ENCODE peak calls at places on chromosomes 4 and X, in five cellular contexts. Z is tibial nerve, K is heart right ventricle, O is tibial artery, V is mesothelial cell of epicardium. Y is an unnamed sample.

GRCh38 chrX:131791608-131792355 is 231.3 kb upstream of the STK26 start:
- DNase-seq in Z (no peak), K (no peak), O (no peak), V (no peak), Y (no peak)

GRCh38 chr4:86855572-86855971 is 6.4 kb upstream of the SLC10A6 start:
- DNase-seq in Z (no peak), K (no peak), O (no peak), V (no peak), Y (no peak)

GRCh38 chr4:159070742-159071141 is 32.1 kb upstream of the RAPGEF2 start:
- DNase-seq in Z (peak; percentile 27), K (no peak), O (no peak), V (no peak), Y (no peak)

GRCh38 chr4:119550857-119551532 is 77.6 kb downstream of the PDE5A start:
- DNase-seq in Z (no peak), K (no peak), O (no peak), V (no peak), Y (no peak)

GRCh38 chr4:153782567-153782966 is 6.3 kb downstream of the SFRP2 start:
- DNase-seq in Z (no peak), K (no peak), O (no peak), V (no peak), Y (no peak)

GRCh38 chr4:114435118-114435517 is 163.5 kb upstream of the UGT8 start:
- DNase-seq in Z (no peak), K (no peak), O (no peak), V (no peak), Y (no peak)

GRCh38 chr4:95362906-95363578 is 185.7 kb downstream of the UNC5C start:
- DNase-seq in Z (no peak), K (no peak), O (no peak), V (no peak), Y (no peak)

GRCh38 chr4:148044889-148045352 is 313.0 kb downstream of the ARHGAP10 start:
- DNase-seq in Z (no peak), K (no peak), O (no peak), V (no peak), Y (no peak)

GRCh38 chr4:158869761-158870160 is 100.9 kb downstream of the FNIP2 start:
- DNase-seq in Z (no peak), K (no peak), O (no peak), V (no peak), Y (no peak)

GRCh38 chr4:13816472-13816871 is 188.9 kb upstream of the BOD1L1 start:
- DNase-seq in Z (no peak), K (no peak), O (no peak), V (no peak), Y (no peak)

GRCh38 chrX:149570668-149571067 is 16.6 kb downstream of the MAGEA9B start:
- DNase-seq in Z (no peak), K (no peak), O (no peak), V (no peak), Y (no peak)

GRCh38 chrX:110665223-110665622 is 130.4 kb downstream of the CHRDL1 start:
- DNase-seq in Z (no peak), K (no peak), O (no peak), V (no peak), Y (no peak)

GRCh38 chrX:110667706-110668105 is 127.9 kb downstream of the CHRDL1 start:
- DNase-seq in Z (no peak), K (no peak), O (no peak), V (no peak), Y (no peak)

GRCh38 chrX:110669572-110669971 is 126.0 kb downstream of the CHRDL1 start:
- DNase-seq in Z (no peak), K (no peak), O (no peak), V (no peak), Y (no peak)

GRCh38 chrX:110671068-110671803 is 124.4 kb downstream of the CHRDL1 start:
- DNase-seq in Z (no peak), K (no peak), O (no peak), V (no peak), Y (no peak)

DNA sequence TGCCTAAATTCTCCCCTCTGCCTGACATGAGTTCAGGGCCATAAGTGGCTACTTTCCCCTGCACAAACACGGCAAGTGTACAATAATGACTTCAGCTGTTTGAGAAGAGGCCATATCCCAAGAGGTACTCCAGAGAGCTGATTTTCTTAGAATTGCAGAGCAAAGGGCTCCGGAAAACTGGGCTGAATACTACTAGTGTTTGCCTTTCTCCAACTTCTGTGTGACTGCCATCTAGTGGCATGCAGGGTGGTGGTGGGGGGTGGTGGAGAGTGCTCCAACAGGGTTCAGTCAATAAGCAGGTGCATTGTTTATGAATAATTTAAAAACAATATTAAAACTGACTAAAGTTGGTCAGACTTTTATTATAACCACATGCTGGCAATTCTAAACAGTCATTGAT is 130.0 kb downstream of the CHRDL1 start:
- DNase-seq in Z (no peak), K (no peak), O (no peak), V (no peak), Y (no peak)
- TF ChIP-seq CTCF in Z (peak; percentile 18), K (peak; percentile 55), O (no peak), V (peak; percentile 20), Y (peak; percentile 51)

GRCh38 chr4:105196523-105197145 is 50.0 kb downstream of the TET2 start:
- DNase-seq in Z (no peak), K (no peak), O (no peak), V (no peak), Y (no peak)
- TF ChIP-seq CTCF in Z (no peak), K (no peak), O (no peak), V (no peak), Y (peak; percentile 36)

GRCh38 chr4:924107-925096 is 7.7 kb downstream of the GAK start:
- DNase-seq in Z (no peak), K (no peak), O (peak; percentile 27), V (no peak), Y (no peak)

GRCh38 chr4:925171-925570 is 6.9 kb downstream of the GAK start:
- DNase-seq in Z (no peak), K (no peak), O (peak; percentile 37), V (no peak), Y (no peak)

GRCh38 chr4:929096-929765 is 2.9 kb downstream of the GAK start:
- DNase-seq in Z (no peak), K (no peak), O (peak; percentile 51), V (no peak), Y (no peak)

GRCh38 chr4:925771-926500 is 6.2 kb downstream of the GAK start:
- DNase-seq in Z (no peak), K (no peak), O (peak; percentile 33), V (no peak), Y (no peak)

GRCh38 chr4:926538-926937 is 5.6 kb downstream of the GAK start:
- DNase-seq in Z (no peak), K (no peak), O (peak; percentile 23), V (no peak), Y (no peak)
- TF ChIP-seq CTCF in Z (no peak), K (peak; percentile 27), O (no peak), V (peak; percentile 31), Y (peak; percentile 34)

GRCh38 chr4:123862812-123863211 is 466.2 kb downstream of the SPRY1 start:
- DNase-seq in Z (no peak), K (no peak), O (no peak), V (no peak), Y (no peak)

GRCh38 chr4:123851521-123851920 is 454.9 kb downstream of the SPRY1 start:
- DNase-seq in Z (no peak), K (no peak), O (no peak), V (no peak), Y (no peak)

GRCh38 chr4:123858465-123858864 is 461.9 kb downstream of the SPRY1 start:
- DNase-seq in Z (no peak), K (no peak), O (no peak), V (no peak), Y (no peak)

GRCh38 chr4:123853651-123854050 is 457.1 kb downstream of the SPRY1 start:
- DNase-seq in Z (no peak), K (no peak), O (no peak), V (no peak), Y (no peak)

DNA sequence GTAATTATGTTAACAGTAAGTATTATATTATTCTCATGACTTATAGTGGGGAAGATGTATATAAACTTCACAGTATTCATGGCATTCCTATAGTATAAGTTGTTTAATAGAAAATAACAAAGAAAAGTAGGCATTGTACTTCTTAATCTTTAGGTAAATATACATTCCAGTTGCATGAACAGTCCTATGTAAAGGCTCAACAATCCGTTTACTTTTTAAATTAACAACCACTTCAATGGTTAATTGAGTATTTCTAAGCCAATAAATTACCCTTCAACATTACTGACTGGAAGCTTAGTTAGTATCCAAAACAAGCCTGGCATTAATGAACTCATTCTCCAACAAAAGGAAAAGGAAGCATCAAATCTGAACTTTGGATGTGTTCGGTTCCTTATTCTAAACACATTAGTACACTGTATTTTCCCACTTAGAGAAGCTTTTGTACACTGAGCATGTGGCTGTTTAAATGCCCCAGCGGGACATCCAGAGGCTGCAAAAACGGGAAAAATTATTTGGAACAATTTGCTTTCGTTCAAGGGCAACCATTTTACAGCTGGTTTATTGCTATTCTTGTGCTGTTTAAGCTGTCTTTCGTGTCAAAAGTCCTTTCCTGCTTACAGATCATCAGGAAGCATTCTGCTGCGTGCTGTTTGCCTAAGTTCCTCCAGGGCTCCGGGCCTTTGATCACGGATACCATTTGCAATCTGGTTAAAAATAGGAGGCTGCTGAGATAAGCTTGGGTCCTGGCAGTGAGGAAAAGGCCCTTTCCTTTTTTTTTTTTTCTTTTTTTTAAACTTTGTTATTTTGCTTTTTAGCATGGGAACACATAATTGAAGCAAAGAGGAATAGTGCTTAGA is 460.3 kb downstream of the SPRY1 start:
- DNase-seq in Z (no peak), K (peak; percentile 24), O (no peak), V (no peak), Y (no peak)
- TF ChIP-seq CTCF in Z (no peak), K (no peak), O (peak; percentile 21), V (no peak), Y (no peak)

GRCh38 chr4:26028793-26029511 is 114.9 kb downstream of the SMIM20 start:
- DNase-seq in Z (peak; percentile 54), K (peak; percentile 82), O (peak; percentile 85), V (peak; percentile 65), Y (no peak)
- TF ChIP-seq CTCF in Z (peak; percentile 82), K (peak; percentile 86), O (peak; percentile 71), V (peak; percentile 57), Y (peak; percentile 49)

DNA sequence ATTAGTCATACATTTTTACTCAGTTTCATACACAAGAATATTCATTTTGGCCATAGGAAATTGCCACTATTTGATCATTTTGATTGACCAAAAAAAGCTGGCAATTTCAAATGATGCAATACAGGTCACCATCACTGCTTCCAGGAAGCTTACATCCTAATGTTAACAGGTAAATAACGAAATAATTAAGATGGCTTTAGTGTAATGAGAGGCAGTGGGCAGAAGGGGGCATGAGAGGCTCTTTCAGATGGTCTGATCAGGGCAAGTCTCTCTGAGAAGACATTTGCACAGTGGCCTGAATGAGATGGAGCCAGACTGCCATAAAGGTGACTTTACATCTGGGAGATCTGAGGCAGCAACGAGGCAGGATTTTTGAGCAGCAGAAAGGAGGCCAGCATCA is 170.7 kb downstream of the SLIT2 start:
- DNase-seq in Z (no peak), K (no peak), O (no peak), V (no peak), Y (no peak)
- TF ChIP-seq CTCF in Z (peak; percentile 47), K (peak; percentile 53), O (peak; percentile 37), V (peak; percentile 62), Y (peak; percentile 62)

GRCh38 chrX:56219702-56220101 is 12.5 kb upstream of the KLF8 start:
- DNase-seq in Z (no peak), K (no peak), O (no peak), V (no peak), Y (no peak)
- TF ChIP-seq CTCF in Z (peak; percentile 16), K (peak; percentile 34), O (peak; percentile 48), V (no peak), Y (no peak)

Y was measured in osteocyte.